ENCODE peak calls at places on chromosomes 7 and 10, in six cellular contexts. X is Caco-2, W is neuronal stem cell, L is psoas muscle, N is colonic mucosa, D is tibial artery. F is an unnamed sample. For H3K27me3, the result is how much of the 10 kb centered on the place peaks cover.

GRCh38 chr7:47382200-47382599 is 199.7 kb downstream of the TNS3 start:
- DNase-seq in W (no peak), X (no peak), L (no peak), N (no peak), D (no peak), F (no peak)

GRCh38 chr7:42906181-42906580 is 5.7 kb downstream of the C7orf25 start:
- DNase-seq in X (no peak), N (no peak), W (no peak), L (no peak), D (no peak), F (no peak)

GRCh38 chr10:133325761-133326463 is 10.8 kb downstream of the CALY start:
- DNase-seq in W (no peak), D (no peak), X (no peak), L (no peak), N (no peak), F (no peak)

GRCh38 chr10:28839600-28840007 is 162.3 kb downstream of the BAMBI start:
- DNase-seq in L (no peak), W (no peak), X (peak), N (peak), D (no peak), F (no peak)

GRCh38 chr10:71920540-71921318 is 43.5 kb upstream of the CHST3 start:
- DNase-seq in W (no peak), D (no peak), X (peak), N (peak), L (no peak), F (no peak)

GRCh38 chr7:129862672-129863071 is 90.1 kb downstream of the UBE2H start:
- DNase-seq in L (no peak), N (no peak), X (no peak), D (no peak), W (no peak), F (no peak)

GRCh38 chr7:28358423-28358868 is 53.9 kb upstream of the CREB5 start:
- DNase-seq in X (no peak), W (no peak), D (no peak), N (no peak), L (no peak), F (no peak)

GRCh38 chr7:104137971-104138370 is 69.8 kb downstream of the ORC5 start:
- DNase-seq in L (no peak), X (no peak), D (no peak), W (peak), N (no peak), F (no peak)

GRCh38 chr10:42898037-42898960 is 115.7 kb downstream of the BMS1 start:
- DNase-seq in X (no peak), W (no peak), D (no peak), N (no peak), L (no peak), F (no peak)

GRCh38 chr7:157873181-157873580 is 536.4 kb downstream of the DNAJB6 start:
- DNase-seq in W (no peak), N (no peak), X (no peak), D (no peak), L (no peak), F (no peak)

GRCh38 chr7:157874870-157875229 is 538.0 kb downstream of the DNAJB6 start:
- DNase-seq in D (no peak), L (no peak), X (no peak), N (no peak), W (no peak), F (no peak)

GRCh38 chr7:157874208-157874816 is 537.5 kb downstream of the DNAJB6 start:
- DNase-seq in N (no peak), D (no peak), X (no peak), W (no peak), L (no peak), F (no peak)

GRCh38 chr7:157872447-157872846 is 535.6 kb downstream of the DNAJB6 start:
- DNase-seq in N (no peak), X (no peak), L (no peak), D (no peak), W (no peak), F (no peak)

DNA sequence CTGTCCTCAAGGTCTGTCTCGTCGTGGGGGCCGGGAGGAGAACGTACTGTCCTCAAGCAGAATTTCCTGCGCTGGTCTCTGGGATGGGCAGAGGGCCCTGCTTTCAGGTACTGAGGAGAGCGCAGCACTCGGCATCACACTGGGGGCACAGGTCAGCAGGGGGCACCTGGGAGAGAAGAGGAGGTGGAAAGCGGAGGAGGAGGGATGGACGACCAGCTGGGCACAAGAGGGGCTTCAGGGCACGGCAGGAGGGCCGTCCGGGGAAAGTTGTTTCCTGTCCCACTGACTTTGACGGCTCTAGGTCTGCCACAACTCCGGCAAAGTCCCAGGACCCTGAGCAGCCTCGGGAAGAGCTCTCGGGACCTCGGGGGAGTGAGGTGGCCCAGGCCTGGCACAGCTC is 536.9 kb downstream of the DNAJB6 start:
- DNase-seq in X (no peak), L (no peak), N (no peak), D (no peak), W (no peak), F (no peak)
- H3K27me3 ChIP-seq in X (under half), L (under half), N (under half), D (under half), W (under half), F (under half)

GRCh38 chr10:64271983-64272382 is 750.8 kb downstream of the REEP3 start:
- DNase-seq in N (no peak), L (no peak), X (no peak), W (no peak), D (no peak), F (no peak)

GRCh38 chr10:64275774-64276173 is 754.6 kb downstream of the REEP3 start:
- DNase-seq in L (no peak), D (no peak), N (no peak), W (no peak), X (no peak), F (no peak)

DNA sequence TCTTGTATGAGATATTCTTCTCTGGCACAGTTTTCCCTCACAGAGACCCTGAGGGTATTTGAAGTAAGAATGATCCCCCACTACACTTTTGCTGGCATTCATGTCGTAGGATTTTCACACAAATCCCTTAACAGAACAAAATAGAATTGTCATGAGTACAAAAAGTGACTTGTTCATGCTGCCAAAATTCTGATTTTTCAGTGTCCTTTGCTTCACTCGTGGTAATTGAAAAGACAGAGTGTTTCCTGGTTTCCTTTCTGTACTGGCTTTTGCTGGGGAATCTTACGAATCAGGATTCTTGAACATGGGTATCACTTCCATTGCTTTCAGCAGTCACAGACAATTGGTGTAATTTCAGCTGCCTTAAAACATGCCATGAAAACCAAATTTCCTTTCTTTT is 756.3 kb downstream of the REEP3 start:
- DNase-seq in W (no peak), X (no peak), L (no peak), D (no peak), N (no peak), F (no peak)
- H3K27me3 ChIP-seq in W (under half), X (under half), L (under half), D (under half), N (under half), F (under half)

GRCh38 chr7:135263321-135263970 is 29.8 kb downstream of the STRA8 start:
- DNase-seq in N (no peak), D (no peak), L (no peak), X (no peak), W (no peak), F (no peak)

GRCh38 chr7:135260470-135260869 is 26.8 kb downstream of the STRA8 start:
- DNase-seq in W (no peak), X (no peak), D (no peak), L (no peak), N (no peak), F (no peak)

GRCh38 chr7:135259702-135260101 is 26.1 kb downstream of the STRA8 start:
- DNase-seq in N (no peak), W (no peak), X (no peak), L (no peak), D (no peak), F (no peak)

GRCh38 chr7:135262623-135263320 is 29.1 kb downstream of the STRA8 start:
- DNase-seq in N (no peak), D (no peak), X (no peak), L (no peak), W (no peak), F (no peak)

GRCh38 chr7:135260930-135261721 is 27.5 kb downstream of the STRA8 start:
- DNase-seq in W (no peak), N (no peak), D (no peak), X (no peak), L (no peak), F (no peak)
- H3K27me3 ChIP-seq in W (under half), N (under half), D (under half), X (under half), L (under half), F (under half)

DNA sequence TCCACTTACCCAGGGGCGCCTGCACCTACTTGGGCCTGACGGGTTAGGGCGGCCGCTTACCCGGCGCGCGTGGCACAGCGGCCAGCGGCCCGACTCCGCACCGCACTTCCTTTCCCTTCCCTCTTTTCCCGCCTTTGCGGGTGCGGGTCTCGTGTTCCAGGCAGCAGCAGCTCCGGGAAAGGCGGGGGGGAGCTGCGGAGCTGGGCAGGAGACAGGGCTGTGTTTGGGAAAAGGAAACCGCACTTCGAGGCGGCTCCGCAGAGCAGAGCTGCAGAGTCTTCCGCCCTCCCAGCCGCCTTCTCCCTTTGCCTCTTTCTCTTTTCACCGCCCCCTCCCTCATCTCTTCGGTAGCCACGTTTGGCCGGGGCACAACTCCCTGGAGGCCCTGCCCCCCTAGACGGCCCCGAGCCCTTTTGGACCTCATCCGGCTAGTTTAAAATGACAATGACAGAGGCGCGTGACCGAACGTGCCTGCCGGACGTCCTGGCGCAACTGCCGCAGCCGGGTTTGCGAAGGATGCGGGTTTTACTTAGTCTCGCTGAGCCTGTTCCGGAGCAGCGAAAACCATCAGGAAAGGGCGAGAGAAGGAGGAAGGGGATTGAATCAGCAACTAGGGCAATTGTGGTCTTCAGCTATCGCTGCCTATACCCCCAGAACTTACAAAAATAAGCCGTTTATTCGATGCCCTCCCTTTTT is 7.9 kb upstream of the PAX2 start:
- DNase-seq in D (no peak), X (no peak), W (no peak), L (no peak), N (no peak), F (no peak)
- H3K27me3 ChIP-seq in D (half or more), X (under half), W (half or more), L (half or more), N (half or more), F (half or more)

GRCh38 chr7:64877714-64878610 is 25.1 kb upstream of the ZNF273 start:
- DNase-seq in N (peak), X (peak), W (no peak), L (no peak), D (no peak), F (no peak)

GRCh38 chr7:64879097-64879730 is 23.9 kb upstream of the ZNF273 start:
- DNase-seq in X (peak), N (peak), L (no peak), W (no peak), D (no peak), F (no peak)

GRCh38 chr7:64880322-64881297 is 22.5 kb upstream of the ZNF273 start:
- DNase-seq in W (no peak), N (peak), L (no peak), D (no peak), X (peak), F (no peak)

GRCh38 chr7:64878684-64879083 is 24.4 kb upstream of the ZNF273 start:
- DNase-seq in X (peak), W (no peak), L (no peak), N (peak), D (no peak), F (no peak)

DNA sequence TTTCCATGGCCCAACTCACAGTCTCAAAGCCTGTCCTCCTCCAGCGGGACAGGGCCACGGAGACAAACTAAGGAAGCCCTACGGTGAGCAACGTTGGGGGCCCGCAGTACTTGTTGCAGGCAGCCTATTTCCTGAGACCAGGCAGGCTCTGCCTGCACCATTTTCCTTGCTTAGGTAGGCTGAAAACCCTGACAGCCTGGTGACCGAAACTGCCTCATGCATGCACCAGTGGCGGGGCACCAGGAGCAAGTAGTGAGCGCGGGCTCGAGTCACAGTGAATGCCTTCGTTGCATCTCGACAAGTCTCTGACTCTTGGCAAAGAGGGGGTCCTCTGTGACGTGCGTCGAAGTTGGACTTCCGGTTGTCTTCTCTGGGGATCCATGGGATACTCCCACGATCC is 23.3 kb upstream of the ZNF273 start:
- DNase-seq in D (no peak), N (peak), W (no peak), X (peak), L (no peak), F (no peak)
- H3K27me3 ChIP-seq in D (under half), N (under half), W (under half), X (under half), L (under half), F (under half)

GRCh38 chr10:52650873-52651272 is 121.7 kb downstream of the MBL2 start:
- DNase-seq in X (no peak), L (no peak), W (no peak), N (no peak), D (no peak), F (no peak)
- H3K27me3 ChIP-seq in X (under half), L (under half), W (under half), N (under half), D (under half), F (under half)

GRCh38 chr7:18151419-18151818 is 123.8 kb upstream of the PRPS1L1 start:
- DNase-seq in N (no peak), L (no peak), W (no peak), X (no peak), D (no peak), F (no peak)

GRCh38 chr7:18154707-18155106 is 127.1 kb upstream of the PRPS1L1 start:
- DNase-seq in L (no peak), N (no peak), W (no peak), X (no peak), D (no peak), F (no peak)

DNA sequence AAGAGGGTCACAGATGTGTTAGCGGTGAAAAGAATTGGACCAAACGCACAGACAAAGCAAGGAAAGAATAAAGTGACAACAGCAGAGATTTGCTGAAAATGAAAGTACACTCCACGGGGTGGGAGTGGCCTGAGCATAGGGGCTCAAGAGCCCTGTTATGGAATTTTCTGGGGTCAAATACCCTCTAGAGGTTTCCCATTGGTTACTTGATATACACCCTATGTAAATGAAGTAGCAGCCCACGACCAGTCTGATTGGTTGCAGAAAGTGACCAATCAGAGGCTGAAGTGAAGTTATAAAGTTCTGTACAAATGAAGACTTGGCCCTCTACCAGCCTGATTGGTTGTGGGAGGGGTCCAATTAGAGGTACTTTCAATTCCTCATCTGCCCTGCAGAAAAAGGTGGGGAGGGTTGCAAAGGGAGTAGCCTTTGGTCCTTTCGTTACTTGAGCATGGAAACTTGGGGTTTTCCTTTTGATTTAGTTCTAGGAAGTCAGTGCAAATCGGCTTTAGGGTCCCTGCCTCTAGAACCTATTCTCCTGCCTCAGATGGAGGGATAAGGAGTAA is 125.6 kb upstream of the PRPS1L1 start:
- DNase-seq in N (no peak), L (no peak), X (no peak), W (no peak), D (no peak), F (no peak)
- H3K27me3 ChIP-seq in N (under half), L (under half), X (under half), W (under half), D (under half), F (under half)